ENCODE peak calls at places on chromosomes 13 and 19, in seven cellular contexts. B is retinal pigment epithelial cell, O is islet precursor cell, F is astrocyte of the spinal cord, C is LNCaP clone FGC, L is BJ, H is coronary artery. W is an unnamed sample.

GRCh38 chr13:113187263-113187669 is 21.2 kb downstream of the PCID2 start:
- DNase-seq in B (peak), O (peak), F (peak), C (no peak), L (peak), H (peak), W (peak)

GRCh38 chr13:105979131-105979530 is 556.3 kb downstream of the EFNB2 start:
- DNase-seq in B (no peak), O (no peak), F (no peak), C (no peak), L (no peak), H (no peak), W (no peak)

GRCh38 chr19:15934332-15935078 is at the start of gene CYP4F11:
- DNase-seq in B (no peak), O (no peak), F (no peak), C (peak), L (no peak), H (peak), W (peak)

GRCh38 chr13:74883834-74884233 is 598.1 kb downstream of the TBC1D4 start:
- DNase-seq in B (no peak), O (no peak), F (no peak), C (no peak), L (no peak), H (no peak), W (no peak)

GRCh38 chr19:56217039-56217949 is 15.2 kb downstream of the ZSCAN5C start:
- DNase-seq in B (no peak), O (peak), F (peak), C (no peak), L (no peak), H (no peak), W (no peak)

GRCh38 chr19:49431330-49431749 is 6.2 kb downstream of the GFY start:
- DNase-seq in B (no peak), O (no peak), F (no peak), C (no peak), L (no peak), H (no peak), W (no peak)

GRCh38 chr19:13884726-13885591 is 8.0 kb downstream of the NANOS3 start:
- DNase-seq in B (no peak), O (no peak), F (no peak), C (no peak), L (no peak), H (no peak), W (no peak)

GRCh38 chr19:2652504-2653099 is 49.9 kb downstream of the GNG7 start:
- DNase-seq in B (no peak), O (no peak), F (no peak), C (no peak), L (no peak), H (no peak), W (no peak)

GRCh38 chr13:29497137-29497654 is 98.3 kb downstream of the SLC7A1 start:
- DNase-seq in B (no peak), O (peak), F (peak), C (no peak), L (no peak), H (no peak), W (no peak)

GRCh38 chr13:25151626-25152025 is 20.5 kb downstream of the AMER2 start:
- DNase-seq in B (no peak), O (peak), F (no peak), C (no peak), L (no peak), H (no peak), W (no peak)

GRCh38 chr19:2302319-2303208 is 5.4 kb downstream of the LINGO3 start:
- DNase-seq in B (no peak), O (no peak), F (peak), C (no peak), L (no peak), H (no peak), W (no peak)

GRCh38 chr13:47017476-47017875 is 120.6 kb upstream of the HTR2A start:
- DNase-seq in B (no peak), O (no peak), F (no peak), C (no peak), L (no peak), H (no peak), W (no peak)

GRCh38 chr19:19427302-19427701 is 21.8 kb downstream of the GATAD2A start:
- DNase-seq in B (no peak), O (no peak), F (no peak), C (no peak), L (no peak), H (no peak), W (no peak)

GRCh38 chr13:30355405-30355741 is 48.0 kb upstream of the KATNAL1 start:
- DNase-seq in B (no peak), O (peak), F (no peak), C (no peak), L (no peak), H (no peak), W (no peak)

GRCh38 chr13:89375839-89376238 is 1704.7 kb downstream of the SLITRK5 start:
- DNase-seq in B (no peak), O (no peak), F (peak), C (no peak), L (no peak), H (no peak), W (no peak)

GRCh38 chr13:30615851-30616311 is 1.8 kb upstream of the USPL1 start:
- DNase-seq in B (peak), O (no peak), F (peak), C (no peak), L (no peak), H (no peak), W (no peak)

GRCh38 chr13:99658266-99658991 is 157.2 kb downstream of the TM9SF2 start:
- DNase-seq in B (peak), O (peak), F (peak), C (no peak), L (no peak), H (no peak), W (no peak)

GRCh38 chr13:83819611-83820010 is 62.7 kb downstream of the SLITRK1 start:
- DNase-seq in B (no peak), O (no peak), F (peak), C (no peak), L (no peak), H (no peak), W (no peak)

GRCh38 chr19:50252887-50253268 is 49.5 kb downstream of the MYH14 start:
- DNase-seq in B (no peak), O (no peak), F (no peak), C (no peak), L (no peak), H (no peak), W (no peak)

GRCh38 chr13:113203507-113204377 is 4.7 kb downstream of the PCID2 start:
- DNase-seq in B (no peak), O (no peak), F (no peak), C (no peak), L (no peak), H (no peak), W (no peak)

GRCh38 chr13:42981317-42981716 is 10.7 kb downstream of the EPSTI1 start:
- DNase-seq in B (no peak), O (no peak), F (peak), C (no peak), L (no peak), H (no peak), W (no peak)

GRCh38 chr13:43514326-43514725 is 272.4 kb downstream of the ENOX1 start:
- DNase-seq in B (no peak), O (no peak), F (no peak), C (no peak), L (no peak), H (no peak), W (no peak)

GRCh38 chr19:15437355-15438123 is 12.2 kb downstream of the WIZ start:
- DNase-seq in B (no peak), O (no peak), F (no peak), C (no peak), L (no peak), H (no peak), W (no peak)

GRCh38 chr13:50969691-50970090 is 60.1 kb downstream of the RNASEH2B start:
- DNase-seq in B (no peak), O (peak), F (peak), C (no peak), L (no peak), H (no peak), W (no peak)

GRCh38 chr19:38596057-38596981 is 21.4 kb downstream of the MAP4K1 start:
- DNase-seq in B (no peak), O (peak), F (peak), C (no peak), L (no peak), H (no peak), W (no peak)

GRCh38 chr19:8308891-8309291 is 733 bp upstream of the CD320 start:
- DNase-seq in B (no peak), O (no peak), F (no peak), C (no peak), L (no peak), H (no peak), W (no peak)

GRCh38 chr19:49150106-49150943 is 4.9 kb downstream of the HRC start:
- DNase-seq in B (no peak), O (peak), F (peak), C (peak), L (no peak), H (peak), W (no peak)

GRCh38 chr13:87376081-87376480 is 295.1 kb upstream of the SLITRK5 start:
- DNase-seq in B (peak), O (no peak), F (no peak), C (no peak), L (no peak), H (no peak), W (peak)

GRCh38 chr13:49218493-49219051 is 1.6 kb upstream of the MLNR start:
- DNase-seq in B (peak), O (peak), F (peak), C (no peak), L (no peak), H (no peak), W (no peak)

W was measured in kidney epithelial cell.